ENCODE peak calls at places on chromosomes 11 and 22, in five cellular contexts. Y is AG08395; Z is stimulated activated naive CD4-positive, alpha-beta T cell; Q is T-helper 1 cell; X is sigmoid colon. N is an unnamed sample.
A peak's percentile ranks its signal among the peaks of the same experiment; 100 is the strongest.

GRCh38 chr11:47617417-47617809 is 23.2 kb upstream of the C1QTNF4 start:
- DNase-seq in Y (peak; percentile 36), Z (no peak), Q (no peak), X (no peak), N (no peak)

GRCh38 chr11:74694136-74694535 is 37.1 kb downstream of the CHRDL2 start:
- DNase-seq in Y (no peak), Z (no peak), Q (no peak), X (no peak), N (no peak)

GRCh38 chr22:46057762-46058420 is 80.9 kb upstream of the WNT7B start:
- DNase-seq in Y (peak; percentile 66), Z (peak; percentile 8), Q (no peak), X (peak; percentile 69), N (peak; percentile 71)

GRCh38 chr22:39234157-39234793 is 10.5 kb downstream of the PDGFB start:
- DNase-seq in Y (no peak), Z (no peak), Q (no peak), X (no peak), N (peak; percentile 87)

GRCh38 chr11:103530257-103530656 is 421.0 kb downstream of the DYNC2H1 start:
- DNase-seq in Y (no peak), Z (no peak), Q (no peak), X (no peak), N (no peak)

GRCh38 chr11:126664193-126664592 is 308.7 kb downstream of the ST3GAL4 start:
- DNase-seq in Y (no peak), Z (no peak), Q (no peak), X (no peak), N (no peak)

GRCh38 chr11:43626798-43627197 is 53.7 kb upstream of the HSD17B12 start:
- DNase-seq in Y (no peak), Z (no peak), Q (no peak), X (no peak), N (no peak)

GRCh38 chr11:24234822-24235508 is 261.9 kb upstream of the LUZP2 start:
- DNase-seq in Y (no peak), Z (no peak), Q (no peak), X (no peak), N (no peak)

GRCh38 chr11:19603771-19604170 is 108.9 kb upstream of the NAV2 start:
- DNase-seq in Y (no peak), Z (no peak), Q (no peak), X (no peak), N (peak; percentile 24)

GRCh38 chr11:122258446-122258994 is 142.5 kb upstream of the BLID start:
- DNase-seq in Y (no peak), Z (no peak), Q (no peak), X (no peak), N (no peak)

GRCh38 chr11:34380696-34381095 is 22.9 kb upstream of the ABTB2 start:
- DNase-seq in Y (peak; percentile 57), Z (no peak), Q (no peak), X (no peak), N (no peak)

GRCh38 chr11:61841636-61842332 is 13.7 kb downstream of the FADS2 start:
- DNase-seq in Y (no peak), Z (no peak), Q (no peak), X (no peak), N (no peak)

GRCh38 chr11:80632691-80633090 is 1191.9 kb upstream of the TENM4 start:
- DNase-seq in Y (no peak), Z (no peak), Q (no peak), X (no peak), N (no peak)

GRCh38 chr11:113449743-113450142 is 25.5 kb downstream of the DRD2 start:
- DNase-seq in Y (no peak), Z (no peak), Q (no peak), X (no peak), N (no peak)

GRCh38 chr11:1158681-1159525 is 1.1 kb downstream of the MUC5AC start:
- DNase-seq in Y (no peak), Z (no peak), Q (no peak), X (no peak), N (peak; percentile 69)

GRCh38 chr11:107929611-107930200 is 1.5 kb downstream of the RAB39A start:
- DNase-seq in Y (no peak), Z (no peak), Q (no peak), X (no peak), N (no peak)

GRCh38 chr11:64611961-64612646 is 21.1 kb downstream of the SLC22A12 start:
- DNase-seq in Y (no peak), Z (no peak), Q (no peak), X (no peak), N (no peak)

GRCh38 chr22:40485813-40486610 is 115.6 kb downstream of the SGSM3 start:
- DNase-seq in Y (peak; percentile 22), Z (no peak), Q (no peak), X (no peak), N (no peak)

GRCh38 chr11:35031869-35032268 is 107.1 kb upstream of the CD44 start:
- DNase-seq in Y (peak; percentile 25), Z (no peak), Q (no peak), X (no peak), N (no peak)

GRCh38 chr11:46254135-46254491 is 23.3 kb upstream of the CREB3L1 start:
- DNase-seq in Y (no peak), Z (no peak), Q (no peak), X (no peak), N (no peak)

GRCh38 chr22:38071421-38072321 is 12.3 kb downstream of the SLC16A8 start:
- DNase-seq in Y (no peak), Z (no peak), Q (no peak), X (no peak), N (no peak)

GRCh38 chr11:104534268-104534667 is 364.0 kb downstream of the CASP12 start:
- DNase-seq in Y (no peak), Z (no peak), Q (no peak), X (no peak), N (no peak)

GRCh38 chr22:19605508-19606331 is 81.5 kb upstream of the CLDN5 start:
- DNase-seq in Y (no peak), Z (no peak), Q (no peak), X (no peak), N (no peak)

GRCh38 chr11:11270236-11270775 is 82.7 kb downstream of the CSNK2A3 start:
- DNase-seq in Y (no peak), Z (no peak), Q (no peak), X (no peak), N (no peak)

GRCh38 chr22:38947321-38948112 is 9.9 kb upstream of the APOBEC3A start:
- DNase-seq in Y (no peak), Z (no peak), Q (no peak), X (peak; percentile 45), N (no peak)

GRCh38 chr11:45470151-45471001 is 184.2 kb upstream of the SYT13 start:
- DNase-seq in Y (peak; percentile 25), Z (no peak), Q (no peak), X (no peak), N (no peak)

GRCh38 chr11:45079943-45080719 is 66.3 kb upstream of the PRDM11 start:
- DNase-seq in Y (no peak), Z (peak; percentile 26), Q (peak; percentile 40), X (no peak), N (no peak)

GRCh38 chr11:130441726-130442125 is 6.7 kb upstream of the ADAMTS15 start:
- DNase-seq in Y (no peak), Z (no peak), Q (no peak), X (no peak), N (no peak)

GRCh38 chr11:10979529-10979928 is 121.7 kb upstream of the ZBED5 start:
- DNase-seq in Y (no peak), Z (no peak), Q (no peak), X (no peak), N (no peak)

GRCh38 chr11:61913699-61914395 is 3.5 kb downstream of the RAB3IL1 start:
- DNase-seq in Y (no peak), Z (no peak), Q (no peak), X (peak; percentile 53), N (peak; percentile 41)

GRCh38 chr11:48051217-48051848 is 71.0 kb downstream of the PTPRJ start:
- DNase-seq in Y (no peak), Z (no peak), Q (no peak), X (no peak), N (no peak)

GRCh38 chr11:33689089-33689488 is 11.5 kb downstream of the C11orf91 start:
- DNase-seq in Y (no peak), Z (no peak), Q (no peak), X (no peak), N (no peak)

N was measured in cardiac septum.